ENCODE peak calls at places on chromosomes 6 and 20, in seven cellular contexts. F is mesendoderm; K is stimulated activated CD4-positive, alpha-beta T cell treated with anti-CD3 and anti-CD28 coated beads, Interleukin-4, amount 100 ng/mL, for 1 hour; G is cardiac fibroblast; B is fibroblast of lung; V is KBM-7; E is stimulated activated naive CD8-positive, alpha-beta T cell treated with anti-CD3 and anti-CD28 coated beads, Interleukin-15, amount 100 ng/mL, for 72 hours. X is an unnamed sample.

GRCh38 chr20:10521068-10521834 is 86.1 kb downstream of the SLX4IP start:
- DNase-seq in G (peak), K (no peak), V (peak), B (peak), E (no peak), F (no peak), X (no peak)

GRCh38 chr6:32849126-32849525 is 4.4 kb downstream of the TAP1 start:
- DNase-seq in E (no peak), V (no peak), F (no peak), B (no peak), G (no peak), K (no peak), X (no peak)

GRCh38 chr20:13017235-13017634 is 8.5 kb downstream of the SPTLC3 start:
- DNase-seq in V (no peak), K (no peak), G (peak), B (peak), F (no peak), E (no peak), X (no peak)

GRCh38 chr6:42017021-42017643 is 33.2 kb upstream of the TAF8 start:
- DNase-seq in B (peak), K (no peak), F (no peak), E (peak), V (peak), G (peak), X (no peak)

GRCh38 chr6:168277274-168277669 is 42.3 kb downstream of the DACT2 start:
- DNase-seq in E (no peak), G (no peak), F (no peak), V (no peak), B (no peak), K (no peak), X (no peak)

GRCh38 chr20:62395311-62396242 is 8.7 kb downstream of the RPS21 start:
- DNase-seq in G (no peak), B (no peak), F (no peak), E (no peak), K (no peak), V (no peak), X (no peak)

GRCh38 chr6:447381-448165 is 56.0 kb downstream of the IRF4 start:
- DNase-seq in E (peak), K (peak), B (no peak), V (no peak), G (no peak), F (no peak), X (no peak)

GRCh38 chr6:100665041-100665380 is 200.3 kb upstream of the SIM1 start:
- DNase-seq in B (no peak), F (no peak), V (no peak), E (peak), K (no peak), G (no peak), X (no peak)

GRCh38 chr6:92114091-92114490 is 1305.3 kb downstream of the EPHA7 start:
- DNase-seq in G (no peak), K (no peak), F (no peak), B (peak), V (no peak), E (no peak), X (no peak)

GRCh38 chr20:32017711-32018251 is 7.5 kb downstream of the CCM2L start:
- DNase-seq in G (no peak), K (peak), F (peak), E (peak), B (no peak), V (no peak), X (peak)

GRCh38 chr20:52448513-52448912 is 256.9 kb upstream of the ZFP64 start:
- DNase-seq in E (no peak), V (no peak), F (no peak), B (peak), K (no peak), G (no peak), X (no peak)

GRCh38 chr6:89359561-89359960 is 7.0 kb upstream of the UBE2J1 start:
- DNase-seq in K (no peak), G (no peak), V (no peak), F (no peak), B (no peak), E (no peak), X (no peak)

GRCh38 chr6:111534366-111534765 is 51.3 kb upstream of the REV3L start:
- DNase-seq in V (peak), E (no peak), B (peak), F (peak), G (peak), K (no peak), X (no peak)

GRCh38 chr20:34768105-34768504 is 57.3 kb downstream of the NCOA6 start:
- DNase-seq in V (no peak), E (no peak), G (peak), B (peak), F (no peak), K (no peak), X (no peak)

GRCh38 chr20:61931476-61932198 is 134.0 kb downstream of the TAF4 start:
- DNase-seq in V (no peak), E (no peak), G (no peak), B (no peak), F (no peak), K (no peak), X (no peak)

X was measured in effector CD8-positive, alpha-beta T cell.